ENCODE peak calls at places on chromosomes 1 and 21, in seven cellular contexts. Z is IMR-90, C is lower leg skin, N is breast epithelium, J is heart left ventricle, D is GM20000, Q is esophagus muscularis mucosa. V is an unnamed sample.

GRCh38 chr1:63984257-63984626 is 210.4 kb downstream of the ROR1 start:
- DNase-seq in Q (no peak), J (no peak), N (no peak), D (no peak), Z (peak; percentile 22), C (no peak), V (no peak)

GRCh38 chr1:33455537-33456301 is 16.7 kb upstream of the ZSCAN20 start:
- DNase-seq in N (no peak), C (no peak), J (peak; percentile 61), Z (peak; percentile 90), Q (no peak), D (peak; percentile 67), V (peak; percentile 62)

GRCh38 chr1:96360036-96360795 is 361.4 kb upstream of the PTBP2 start:
- DNase-seq in C (no peak), D (no peak), Q (no peak), Z (peak; percentile 64), N (no peak), J (no peak), V (no peak)

GRCh38 chr21:32377991-32378390 is 14.8 kb downstream of the URB1 start:
- DNase-seq in D (no peak), N (no peak), Q (no peak), J (no peak), Z (no peak), C (no peak), V (no peak)

GRCh38 chr1:192575499-192576189 is at the start of gene RGS1:
- DNase-seq in C (no peak), D (peak; percentile 57), J (no peak), Z (no peak), N (no peak), Q (no peak), V (peak; percentile 74)

GRCh38 chr1:154410185-154410827 is 5.2 kb downstream of the IL6R start:
- DNase-seq in C (no peak), Q (no peak), J (no peak), D (no peak), N (no peak), Z (no peak), V (no peak)

GRCh38 chr1:118254483-118254882 is 69.5 kb upstream of the SPAG17 start:
- DNase-seq in J (no peak), N (no peak), Z (no peak), C (no peak), D (no peak), Q (no peak), V (no peak)

GRCh38 chr1:119327436-119328155 is 41.0 kb upstream of the HAO2 start:
- DNase-seq in J (no peak), C (peak; percentile 32), N (no peak), D (peak; percentile 44), Z (no peak), Q (no peak), V (peak; percentile 48)

GRCh38 chr1:89069955-89070354 is 4.9 kb upstream of the GBP1 start:
- DNase-seq in C (no peak), J (no peak), Q (no peak), D (no peak), N (no peak), Z (no peak), V (no peak)

GRCh38 chr1:10724948-10725852 is 71.2 kb downstream of the CASZ1 start:
- DNase-seq in D (no peak), Q (no peak), C (no peak), J (peak; percentile 83), Z (peak; percentile 8), N (peak; percentile 72), V (no peak)

GRCh38 chr1:150127868-150128267 is 21.8 kb upstream of the PLEKHO1 start:
- DNase-seq in Z (peak; percentile 33), Q (no peak), C (no peak), J (no peak), D (no peak), N (no peak), V (no peak)

GRCh38 chr1:24568475-24568874 is 12.6 kb downstream of the NCMAP start:
- DNase-seq in J (no peak), Z (no peak), Q (no peak), D (no peak), C (no peak), N (no peak), V (no peak)

GRCh38 chr1:24566266-24566867 is 10.5 kb downstream of the NCMAP start:
- DNase-seq in N (no peak), D (no peak), C (no peak), J (no peak), Z (peak; percentile 15), Q (no peak), V (no peak)

GRCh38 chr1:24564695-24565094 is 8.8 kb downstream of the NCMAP start:
- DNase-seq in Q (no peak), J (no peak), N (no peak), D (no peak), Z (no peak), C (no peak), V (no peak)

GRCh38 chr1:24570265-24571125 is 14.6 kb downstream of the NCMAP start:
- DNase-seq in N (no peak), J (no peak), C (no peak), Z (no peak), D (no peak), Q (no peak), V (no peak)

DNA sequence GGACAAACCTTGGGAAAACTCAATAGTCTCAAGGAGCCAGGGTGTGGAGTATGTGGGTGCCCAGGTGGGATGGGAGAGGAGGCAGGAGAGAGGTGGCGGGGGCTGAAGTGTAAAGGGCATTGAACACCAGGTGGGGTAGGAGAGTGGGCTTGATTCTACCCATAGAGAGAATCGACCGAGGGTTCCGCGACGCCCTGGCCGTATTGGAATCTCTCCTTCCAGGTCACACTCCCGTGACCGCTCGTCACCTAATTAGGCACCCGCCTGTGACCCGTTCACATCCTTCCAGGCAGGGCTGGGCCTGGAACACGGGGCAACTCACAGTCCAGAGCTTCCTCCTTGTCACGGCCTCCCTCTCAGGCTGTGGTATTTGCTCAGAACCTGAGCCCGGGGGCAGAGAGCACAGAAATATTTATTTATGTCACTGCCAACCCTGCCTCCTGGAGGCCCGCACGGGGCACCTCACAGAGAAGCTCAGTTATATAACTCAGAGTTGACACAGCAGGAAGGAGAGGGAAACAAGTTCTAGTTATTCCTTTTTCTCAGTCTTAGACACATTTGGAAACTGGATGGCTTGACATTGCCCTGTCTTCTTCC is 12.0 kb downstream of the NCMAP start:
- DNase-seq in Q (no peak), Z (no peak), D (no peak), N (peak; percentile 90), J (no peak), C (peak; percentile 23), V (no peak)
- TF ChIP-seq CTCF in Q (no peak), Z (no peak), D (no peak), N (peak; percentile 29), J (no peak), C (no peak), V (peak; percentile 0)

DNA sequence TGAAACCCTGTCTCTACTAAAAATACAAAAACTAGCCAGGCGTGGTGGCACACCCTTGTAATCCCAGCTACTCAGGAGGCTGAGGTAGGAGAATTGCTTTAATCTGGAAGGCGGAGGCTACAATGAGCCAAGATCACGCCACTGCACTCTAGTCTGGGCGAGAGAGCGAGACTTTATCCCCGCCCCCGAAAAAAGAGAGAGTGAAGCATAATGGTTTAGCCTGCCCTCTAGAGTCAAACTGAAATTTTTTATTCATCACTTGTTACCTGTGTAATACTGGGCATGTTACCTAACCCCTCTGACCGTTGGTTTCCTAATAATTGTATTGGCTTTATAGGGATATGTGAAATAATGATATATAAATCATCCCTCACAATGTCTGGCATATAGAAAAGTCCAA is 18.8 kb downstream of the GPR52 start:
- DNase-seq in J (no peak), D (no peak), C (no peak), Z (no peak), Q (no peak), N (no peak), V (no peak)
- TF ChIP-seq CTCF in J (no peak), D (no peak), C (no peak), Z (no peak), Q (no peak), N (no peak), V (no peak)

GRCh38 chr1:15704526-15705183 is 20.5 kb downstream of the PLEKHM2 start:
- DNase-seq in N (no peak), J (no peak), Q (no peak), D (no peak), Z (no peak), C (no peak), V (no peak)

GRCh38 chr1:15705184-15705566 is 21.1 kb downstream of the PLEKHM2 start:
- DNase-seq in D (no peak), Q (no peak), N (no peak), C (no peak), Z (no peak), J (no peak), V (no peak)

GRCh38 chr1:15703562-15703961 is 19.4 kb downstream of the PLEKHM2 start:
- DNase-seq in N (no peak), D (no peak), Q (peak; percentile 94), C (peak; percentile 86), J (peak; percentile 88), Z (peak; percentile 91), V (no peak)

GRCh38 chr1:15701784-15702183 is 17.7 kb downstream of the PLEKHM2 start:
- DNase-seq in C (no peak), Z (no peak), Q (no peak), D (no peak), J (no peak), N (no peak), V (no peak)

DNA sequence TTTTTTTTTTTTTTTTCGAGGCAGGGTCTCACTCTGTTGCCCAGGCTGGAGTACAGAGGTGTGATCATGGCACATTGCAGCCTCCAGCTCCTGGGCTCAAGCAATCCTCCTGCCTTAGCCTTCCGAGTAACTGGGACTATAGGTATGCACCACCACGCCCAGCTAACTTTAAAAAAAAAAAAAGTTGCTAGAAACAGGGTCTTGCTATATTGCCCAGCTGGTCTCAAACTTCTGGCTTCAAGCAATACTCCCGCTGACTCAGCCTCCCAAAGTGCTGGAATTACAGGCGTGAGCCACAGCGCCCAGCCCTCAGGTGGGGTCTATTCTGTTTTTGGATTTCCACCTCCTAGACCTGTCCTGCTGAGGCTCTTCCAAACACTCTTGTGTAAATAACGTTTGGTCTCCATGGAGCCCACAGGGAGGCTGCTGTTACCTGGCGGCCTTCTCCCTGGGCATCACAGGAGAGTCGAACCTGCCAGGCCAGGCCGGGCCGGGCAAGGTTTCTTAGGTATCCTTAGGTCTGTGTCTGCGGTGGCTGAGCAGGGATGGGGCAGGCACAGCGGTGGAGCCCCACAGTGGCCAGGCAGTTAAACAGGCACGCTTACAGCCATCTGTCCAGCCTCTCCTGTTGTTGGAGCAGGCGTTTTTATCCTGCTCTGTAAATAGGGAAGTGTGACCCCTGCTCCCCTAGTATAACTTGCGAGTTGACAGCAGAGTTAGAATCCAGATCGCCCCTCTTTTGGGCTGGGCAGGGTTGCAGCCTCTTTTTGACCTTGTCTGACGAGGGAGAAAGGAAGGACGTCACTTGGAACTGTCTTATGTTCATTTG is 18.8 kb downstream of the PLEKHM2 start:
- DNase-seq in Z (peak; percentile 29), Q (no peak), J (peak; percentile 56), D (no peak), C (no peak), N (no peak), V (no peak)
- TF ChIP-seq CTCF in Z (peak; percentile 33), Q (no peak), J (no peak), D (no peak), C (no peak), N (no peak), V (no peak)

DNA sequence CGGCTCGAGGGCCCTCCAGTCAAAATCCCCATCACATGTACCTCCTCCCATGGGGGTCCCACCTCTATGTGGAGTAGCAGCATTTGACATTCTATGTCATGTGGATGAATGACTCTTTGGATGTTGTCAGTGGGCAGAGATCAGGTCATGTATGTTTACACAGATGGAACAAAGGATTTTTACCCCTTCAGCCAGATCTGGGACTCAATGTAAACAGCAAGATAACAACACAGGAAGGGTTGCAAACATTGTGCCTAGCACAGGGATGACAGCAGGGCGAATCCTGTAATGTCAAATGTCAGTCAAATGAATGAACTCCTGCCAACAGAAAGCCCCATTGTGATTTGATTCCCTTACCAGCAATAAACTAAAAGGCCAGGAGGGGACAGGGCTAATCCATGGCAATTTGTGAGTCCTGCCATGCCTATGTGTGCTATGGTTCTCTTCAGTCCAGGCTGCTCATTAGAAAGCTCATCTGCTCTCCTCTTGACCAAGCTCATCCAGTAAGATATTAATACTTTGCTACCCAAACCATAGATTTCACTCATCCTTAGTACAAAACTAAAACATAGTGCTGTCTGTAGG is 60.3 kb downstream of the PGBD5 start:
- DNase-seq in Z (no peak), D (no peak), C (no peak), Q (no peak), J (no peak), N (no peak), V (no peak)
- TF ChIP-seq CTCF in Z (no peak), D (no peak), C (no peak), Q (no peak), J (no peak), N (no peak), V (no peak)

V was measured in GM06990.